ENCODE peak calls at places on chromosomes 3 and 15, in six cellular contexts. D, L, K, Y, S and F are unnamed samples.
A peak's percentile ranks its signal among the peaks of the same experiment; 100 is the strongest.

GRCh38 chr3:7672124-7672523 is 811.2 kb downstream of the GRM7 start:
- DNase-seq in S (no peak), D (no peak), K (no peak), Y (no peak), L (no peak), F (no peak)

GRCh38 chr3:171753025-171753472 is 57.2 kb downstream of the PLD1 start:
- DNase-seq in L (no peak), Y (no peak), K (no peak), S (peak; percentile 64), D (no peak), F (no peak)

GRCh38 chr3:30286007-30286669 is 320.3 kb upstream of the TGFBR2 start:
- DNase-seq in D (no peak), K (no peak), S (no peak), Y (no peak), L (peak; percentile 68), F (no peak)

GRCh38 chr3:86890997-86891396 is 100.0 kb downstream of the VGLL3 start:
- DNase-seq in L (no peak), S (no peak), Y (no peak), D (no peak), K (peak; percentile 59), F (peak; percentile 79)

GRCh38 chr3:33717616-33717865 is 513 bp downstream of the CLASP2 start:
- DNase-seq in S (peak; percentile 83), Y (no peak), K (no peak), D (no peak), L (peak; percentile 49), F (peak; percentile 50)

GRCh38 chr15:39448409-39448808 is 132.5 kb upstream of the THBS1 start:
- DNase-seq in D (no peak), L (no peak), Y (peak; percentile 70), K (no peak), S (no peak), F (no peak)

GRCh38 chr3:117681619-117682018 is 972.0 kb downstream of the TUSC7 start:
- DNase-seq in D (no peak), K (no peak), L (no peak), Y (no peak), S (no peak), F (no peak)

GRCh38 chr3:101809178-101810022 is 30.4 kb downstream of the NXPE3 start:
- DNase-seq in K (no peak), D (no peak), S (peak; percentile 44), Y (peak; percentile 29), L (peak; percentile 28), F (peak; percentile 13)

GRCh38 chr15:68991723-68992122 is 22.8 kb upstream of the NOX5 start:
- DNase-seq in D (no peak), L (no peak), K (no peak), S (peak; percentile 95), Y (no peak), F (no peak)

GRCh38 chr3:10195692-10196091 is 31.0 kb downstream of the IRAK2 start:
- DNase-seq in S (peak; percentile 58), Y (no peak), K (no peak), D (no peak), L (no peak), F (no peak)

GRCh38 chr3:20054549-20054987 is 14.3 kb downstream of the KAT2B start:
- DNase-seq in L (peak; percentile 95), Y (peak; percentile 78), S (no peak), K (no peak), D (peak; percentile 82), F (no peak)

DNA sequence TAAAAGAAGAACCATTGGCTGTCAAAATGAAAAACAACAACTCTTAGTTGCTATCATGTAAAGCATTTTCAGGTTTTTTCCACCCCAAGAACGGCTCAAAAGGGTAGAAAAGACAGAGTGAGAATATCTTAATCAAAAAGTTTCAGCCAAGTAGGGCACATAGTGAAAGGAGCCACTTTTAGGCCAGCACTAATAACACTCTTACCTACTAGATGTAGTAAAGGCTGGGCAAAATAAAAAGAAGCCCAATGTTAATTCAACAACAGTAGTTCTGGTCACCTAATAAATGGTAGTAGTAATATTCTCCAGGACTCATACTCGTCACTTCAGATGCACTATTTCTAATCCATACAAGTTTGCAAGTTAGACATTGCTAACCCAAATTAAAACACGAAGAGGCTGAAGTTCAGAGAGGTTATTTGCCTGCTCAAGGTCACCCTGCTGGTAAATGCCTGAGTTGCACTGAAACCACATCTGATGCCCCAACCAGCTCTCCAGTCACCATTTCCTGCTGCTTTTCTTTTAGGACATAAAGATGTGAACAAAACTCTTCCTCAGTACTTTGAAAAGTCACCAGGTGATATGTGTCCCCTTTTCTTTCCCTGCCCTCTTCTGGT is 7.5 kb downstream of the GOLIM4 start:
- DNase-seq in K (no peak), L (no peak), D (peak; percentile 35), S (peak; percentile 64), Y (peak; percentile 62), F (peak; percentile 22)
- TF ChIP-seq ZNF274 in K (no peak), L (no peak), D (no peak), S (no peak), Y (no peak), F (no peak)

DNA sequence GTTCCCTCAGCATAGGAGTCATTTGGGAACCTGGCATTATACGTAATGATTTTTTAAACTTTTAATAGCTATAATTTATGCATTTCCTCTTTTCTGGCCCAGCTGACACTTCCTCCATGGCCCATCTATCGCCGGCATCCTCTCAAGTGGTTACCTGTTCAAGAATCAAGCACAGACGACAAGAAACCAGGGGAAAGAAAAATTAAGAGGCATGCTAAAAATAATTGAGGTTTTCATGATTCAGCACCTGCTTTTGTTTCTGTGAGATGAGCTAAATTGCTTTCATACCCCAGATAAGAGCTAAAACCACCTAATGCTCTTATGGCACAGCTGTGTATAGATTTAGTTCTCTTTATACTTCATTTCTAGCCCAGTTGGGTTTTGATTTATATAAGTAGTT is 1.7 kb downstream of the SPCS1 start:
- DNase-seq in S (no peak), K (no peak), L (no peak), Y (no peak), D (peak; percentile 55), F (no peak)
- H3K9ac ChIP-seq in S (no peak overlapping the region), K (no peak overlapping the region), L (no peak overlapping the region), Y (no peak overlapping the region), D (peak overlapping the region; percentile 92), F (no peak overlapping the region)

GRCh38 chr15:89802231-89802928 is 12.3 kb downstream of the ANPEP start:
- DNase-seq in S (peak; percentile 34), K (no peak), D (no peak), Y (no peak), L (no peak), F (no peak)

GRCh38 chr15:89801471-89802205 is 13.0 kb downstream of the ANPEP start:
- DNase-seq in Y (no peak), S (no peak), D (no peak), L (no peak), K (no peak), F (no peak)

GRCh38 chr15:89799011-89799924 is 15.4 kb downstream of the ANPEP start:
- DNase-seq in L (no peak), S (no peak), K (no peak), D (no peak), Y (no peak), F (no peak)

GRCh38 chr15:89797678-89798201 is 16.9 kb downstream of the ANPEP start:
- DNase-seq in Y (no peak), L (no peak), S (no peak), K (no peak), D (no peak), F (no peak)

DNA sequence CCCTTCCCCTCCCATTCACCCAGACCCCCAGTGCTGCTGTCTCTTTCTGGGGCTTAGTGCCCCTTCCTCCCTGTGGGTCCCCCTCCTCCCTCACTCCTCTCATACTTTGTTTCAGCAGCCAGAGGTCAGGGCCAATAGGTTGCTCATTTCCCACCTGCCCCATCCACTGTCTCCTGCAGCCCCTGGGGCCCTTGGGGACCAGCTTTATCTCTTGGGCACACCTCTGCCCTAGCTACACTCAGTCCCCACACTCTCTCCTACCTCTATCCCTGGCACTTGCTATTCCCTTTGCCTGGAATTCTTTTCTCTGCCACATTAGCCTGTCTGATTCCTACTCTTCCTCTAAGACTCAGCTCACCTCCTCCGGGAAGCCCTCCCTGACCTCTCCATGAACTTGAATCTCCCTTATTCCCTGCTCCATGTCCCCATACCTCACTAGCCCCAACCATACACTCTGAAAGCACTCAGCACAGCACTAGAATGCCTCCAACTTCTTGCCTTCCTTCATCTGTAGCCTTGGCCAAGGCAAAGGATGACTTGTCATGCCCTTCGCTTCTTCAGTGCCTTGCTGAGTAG is 14.6 kb downstream of the ANPEP start:
- DNase-seq in S (no peak), L (no peak), D (no peak), K (no peak), Y (no peak), F (no peak)
- H3K36me3 ChIP-seq in S (no peaks in the 10 kb centered on the region), L (no peaks in the 10 kb centered on the region), D (no peaks in the 10 kb centered on the region), K (no peaks in the 10 kb centered on the region), Y (peaks cover 51% of the 10 kb centered on the region), F (peaks cover 6% of the 10 kb centered on the region)

DNA sequence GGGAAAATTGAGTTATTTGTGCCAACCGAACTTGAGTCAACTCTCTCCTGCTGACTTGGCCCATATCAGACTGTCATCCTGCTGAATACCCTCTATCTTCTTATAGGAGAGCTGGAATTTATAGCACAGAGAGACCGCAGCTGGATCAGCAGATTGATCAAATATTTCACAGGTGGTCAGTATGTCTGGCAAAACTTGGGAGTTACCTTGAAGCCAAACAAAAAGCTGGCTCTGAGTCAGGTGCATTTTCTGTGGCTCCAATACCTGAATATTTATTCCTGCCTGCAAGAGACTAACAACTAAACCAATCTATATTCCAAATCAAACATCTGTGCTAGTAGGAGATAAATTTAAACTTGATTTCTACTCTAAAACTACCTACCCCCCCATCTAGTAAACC is 752.1 kb upstream of the ALCAM start:
- DNase-seq in L (no peak), K (no peak), Y (no peak), S (no peak), D (no peak), F (no peak)
- TF ChIP-seq ZNF274 in L (no peak), K (no peak), Y (no peak), S (no peak), D (no peak), F (no peak)

GRCh38 chr3:122562923-122563716 is 980 bp downstream of the PARP9 start:
- DNase-seq in Y (no peak), K (no peak), D (no peak), S (peak; percentile 25), L (no peak), F (no peak)
- H3K9ac ChIP-seq in Y (peak overlapping the region; percentile 77), K (no peak overlapping the region), D (peak overlapping the region; percentile 96), S (peak overlapping the region; percentile 81), L (peak overlapping the region; percentile 81), F (no peak overlapping the region)

DNA sequence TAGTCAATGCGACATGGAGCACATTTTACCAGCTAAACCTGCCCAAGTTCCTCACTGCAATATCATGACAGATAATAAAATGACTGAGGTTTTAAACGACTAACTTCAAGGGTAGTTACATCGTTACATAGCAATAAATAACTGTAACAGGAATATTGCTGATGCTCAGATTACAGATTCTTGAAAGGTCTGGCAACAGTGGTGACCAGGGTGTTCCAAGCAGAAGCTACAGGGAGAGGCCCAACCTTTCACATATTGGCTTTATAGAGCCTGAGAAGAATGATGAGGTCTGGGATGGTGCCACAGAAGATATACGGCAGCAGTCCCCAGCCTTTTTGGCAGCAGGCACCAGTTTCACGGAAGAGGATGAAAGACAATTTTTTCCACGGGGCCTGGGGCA is 51.1 kb upstream of the CSPG5 start:
- DNase-seq in L (no peak), K (no peak), D (no peak), Y (no peak), S (no peak), F (no peak)
- H3K36me3 ChIP-seq in L (peaks cover 34% of the 10 kb centered on the region), K (peaks cover 58% of the 10 kb centered on the region), D (peaks cover 40% of the 10 kb centered on the region), Y (peaks cover 27% of the 10 kb centered on the region), S (peaks cover 87% of the 10 kb centered on the region), F (peaks cover 66% of the 10 kb centered on the region)